ENCODE peak calls at places on chromosomes 7 and 10, in four cellular contexts. U is neural crest cell, B is MCF 10A, C is epithelial cell of esophagus. E is an unnamed sample.

GRCh38 chr7:56091591-56091990 is 1.2 kb downstream of the PHKG1 start:
- DNase-seq in U (no peak), B (no peak), C (no peak), E (no peak)

GRCh38 chr7:36092221-36092771 is 60.8 kb upstream of the EEPD1 start:
- DNase-seq in U (no peak), B (no peak), C (no peak), E (no peak)

GRCh38 chr7:26348234-26348851 is 56.7 kb downstream of the SNX10 start:
- DNase-seq in U (no peak), B (no peak), C (no peak), E (peak; percentile 37)

GRCh38 chr7:140625908-140626868 is 14.4 kb downstream of the DENND2A start:
- DNase-seq in U (no peak), B (peak; percentile 84), C (peak; percentile 89), E (no peak)

GRCh38 chr10:8230887-8231286 is 176.4 kb downstream of the GATA3 start:
- DNase-seq in U (no peak), B (no peak), C (no peak), E (no peak)

GRCh38 chr7:121032645-121033460 is 44.3 kb downstream of the CPED1 start:
- DNase-seq in U (no peak), B (peak; percentile 58), C (peak; percentile 39), E (no peak)

GRCh38 chr10:64209574-64209973 is 688.4 kb downstream of the REEP3 start:
- DNase-seq in U (no peak), B (peak; percentile 36), C (no peak), E (no peak)

GRCh38 chr10:129955591-129956284 is 8.3 kb downstream of the EBF3 start:
- DNase-seq in U (no peak), B (no peak), C (no peak), E (peak; percentile 8)

GRCh38 chr10:59694936-59695335 is 14.7 kb downstream of the SLC16A9 start:
- DNase-seq in U (no peak), B (no peak), C (no peak), E (no peak)

GRCh38 chr10:33524966-33525365 is 190.5 kb upstream of the NRP1 start:
- DNase-seq in U (no peak), B (no peak), C (peak; percentile 51), E (no peak)

GRCh38 chr7:2614646-2615330 is 17.0 kb upstream of the TTYH3 start:
- DNase-seq in U (no peak), B (no peak), C (no peak), E (no peak)

GRCh38 chr10:118960166-118961090 is 69.1 kb upstream of the NANOS1 start:
- DNase-seq in U (no peak), B (peak; percentile 86), C (peak; percentile 80), E (no peak)

GRCh38 chr7:6284055-6284400 is 11.6 kb upstream of the CYTH3 start:
- DNase-seq in U (no peak), B (peak; percentile 29), C (peak; percentile 72), E (peak; percentile 77)

GRCh38 chr10:25294032-25294926 is 119.5 kb downstream of the GPR158 start:
- DNase-seq in U (no peak), B (peak; percentile 41), C (peak; percentile 63), E (peak; percentile 3)

GRCh38 chr10:25336330-25336729 is 161.5 kb downstream of the GPR158 start:
- DNase-seq in U (no peak), B (no peak), C (no peak), E (no peak)

GRCh38 chr7:99559276-99559915 is 954 bp downstream of the ZNF655 start:
- DNase-seq in U (no peak), B (no peak), C (no peak), E (no peak)

GRCh38 chr10:100739516-100740368 is 5.6 kb upstream of the PAX2 start:
- DNase-seq in U (no peak), B (no peak), C (no peak), E (peak; percentile 39)

GRCh38 chr10:80057171-80057570 is 21.3 kb upstream of the TMEM254 start:
- DNase-seq in U (no peak), B (no peak), C (no peak), E (no peak)

GRCh38 chr10:85603167-85603940 is 763.2 kb downstream of the GRID1 start:
- DNase-seq in U (no peak), B (no peak), C (no peak), E (no peak)

GRCh38 chr10:60491162-60491561 is 101.5 kb upstream of the ANK3 start:
- DNase-seq in U (no peak), B (no peak), C (no peak), E (no peak)

GRCh38 chr7:14690075-14690474 is 212.5 kb downstream of the DGKB start:
- DNase-seq in U (no peak), B (no peak), C (no peak), E (no peak)

GRCh38 chr7:28296571-28297483 is 115.5 kb upstream of the CREB5 start:
- DNase-seq in U (peak; percentile 45), B (peak; percentile 65), C (peak; percentile 64), E (peak; percentile 86)

GRCh38 chr10:116880716-116881440 is 31.6 kb downstream of the ENO4 start:
- DNase-seq in U (no peak), B (no peak), C (peak; percentile 22), E (no peak)

GRCh38 chr10:101028446-101029244 is 2.3 kb downstream of the PDZD7 start:
- DNase-seq in U (no peak), B (no peak), C (no peak), E (no peak)

GRCh38 chr10:121157998-121158397 is 306.8 kb downstream of the WDR11 start:
- DNase-seq in U (no peak), B (no peak), C (peak; percentile 49), E (peak; percentile 40)

GRCh38 chr10:26486985-26487850 is 49.1 kb downstream of the APBB1IP start:
- DNase-seq in U (no peak), B (peak; percentile 88), C (peak; percentile 38), E (peak; percentile 52)

GRCh38 chr10:124674768-124675222 is 69.4 kb downstream of the FAM53B start:
- DNase-seq in U (no peak), B (no peak), C (no peak), E (no peak)

GRCh38 chr10:28663576-28664368 is 13.5 kb upstream of the BAMBI start:
- DNase-seq in U (peak; percentile 69), B (peak; percentile 84), C (peak; percentile 81), E (peak; percentile 80)
- TF ChIP-seq CTCF in U (peak; percentile 99), B (peak; percentile 92), C (peak; percentile 100), E (peak; percentile 76)

GRCh38 chr7:16982640-16983103 is 100.9 kb upstream of the AGR3 start:
- DNase-seq in U (no peak), B (peak; percentile 57), C (peak; percentile 65), E (peak; percentile 52)
- TF ChIP-seq CTCF in U (peak; percentile 93), B (peak; percentile 79), C (peak; percentile 96), E (peak; percentile 88)

GRCh38 chr7:46133741-46134140 is 212.7 kb upstream of the IGFBP3 start:
- DNase-seq in U (no peak), B (no peak), C (no peak), E (no peak)

GRCh38 chr7:46134385-46134784 is 213.3 kb upstream of the IGFBP3 start:
- DNase-seq in U (no peak), B (no peak), C (no peak), E (no peak)

GRCh38 chr7:46129831-46130230 is 208.8 kb upstream of the IGFBP3 start:
- DNase-seq in U (no peak), B (peak; percentile 44), C (no peak), E (no peak)

GRCh38 chr7:46133076-46133475 is 212.0 kb upstream of the IGFBP3 start:
- DNase-seq in U (no peak), B (no peak), C (no peak), E (no peak)

GRCh38 chr7:46131916-46132795 is 211.1 kb upstream of the IGFBP3 start:
- DNase-seq in U (no peak), B (peak; percentile 6), C (peak; percentile 69), E (peak; percentile 39)
- TF ChIP-seq CTCF in U (peak; percentile 19), B (no peak), C (peak; percentile 29), E (peak; percentile 51)

GRCh38 chr7:129855935-129856717 is 96.6 kb downstream of the UBE2H start:
- DNase-seq in U (no peak), B (no peak), C (no peak), E (no peak)
- TF ChIP-seq CTCF in U (no peak), B (no peak), C (no peak), E (no peak)

GRCh38 chr7:92402920-92403759 is 44.1 kb upstream of the GATAD1 start:
- DNase-seq in U (no peak), B (no peak), C (peak; percentile 90), E (no peak)

GRCh38 chr7:92409357-92409756 is 37.9 kb upstream of the GATAD1 start:
- DNase-seq in U (no peak), B (no peak), C (no peak), E (no peak)

GRCh38 chr7:92400013-92400412 is 47.3 kb upstream of the GATAD1 start:
- DNase-seq in U (no peak), B (no peak), C (no peak), E (no peak)

GRCh38 chr7:92403760-92404074 is 43.6 kb upstream of the GATAD1 start:
- DNase-seq in U (no peak), B (no peak), C (no peak), E (no peak)

DNA sequence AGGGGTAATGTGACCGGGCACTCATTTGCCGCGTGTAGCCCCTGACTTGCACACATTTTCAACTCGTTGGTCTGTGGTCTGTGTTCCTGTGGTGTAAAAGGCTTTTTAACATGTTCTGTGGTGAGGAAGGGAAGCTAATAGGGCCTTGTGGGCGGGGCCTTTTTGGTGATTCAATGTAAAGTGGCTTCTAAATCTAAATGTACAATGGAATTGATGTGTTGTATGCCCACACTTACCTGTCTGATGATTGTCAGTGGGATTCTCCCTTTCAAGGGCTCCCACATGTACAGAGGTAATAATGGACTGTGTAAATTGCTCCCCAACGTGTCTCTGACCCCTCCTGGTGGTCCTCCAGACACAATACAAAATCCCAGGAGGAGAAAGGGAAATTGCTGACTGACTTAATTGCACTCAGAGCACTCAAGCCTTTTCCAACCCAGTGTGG is 43.1 kb upstream of the GATAD1 start:
- DNase-seq in U (no peak), B (no peak), C (no peak), E (no peak)
- TF ChIP-seq CTCF in U (no peak), B (no peak), C (no peak), E (no peak)